ENCODE peak calls at places on chromosome 3, in four cellular contexts. One of them, this sample, is unnamed. For H3K9me3, the result is how much of the 10 kb centered on the place peaks cover.

GRCh38 chr3:197028711-197029510 is 706 bp downstream of the MELTF start:
- DNase-seq in astrocyte: no peak
- DNase-seq in cardiac muscle cell: peak
- DNase-seq in heart right ventricle: no peak
- DNase-seq in this sample: no peak

GRCh38 chr3:111763968-111764367 is 95.1 kb upstream of the PHLDB2 start:
- DNase-seq in astrocyte: peak
- DNase-seq in heart right ventricle: no peak
- DNase-seq in cardiac muscle cell: peak
- DNase-seq in this sample: no peak

GRCh38 chr3:16448691-16449090 is 64.8 kb downstream of the RFTN1 start:
- DNase-seq in astrocyte: peak
- DNase-seq in heart right ventricle: peak
- DNase-seq in cardiac muscle cell: peak
- DNase-seq in this sample: peak

GRCh38 chr3:169133178-169134161 is 530.0 kb downstream of the MECOM start:
- DNase-seq in heart right ventricle: no peak
- DNase-seq in astrocyte: no peak
- DNase-seq in cardiac muscle cell: peak
- DNase-seq in this sample: no peak

GRCh38 chr3:113606539-113607218 is 74.3 kb downstream of the SIDT1 start:
- DNase-seq in astrocyte: no peak
- DNase-seq in heart right ventricle: no peak
- DNase-seq in cardiac muscle cell: no peak
- DNase-seq in this sample: no peak

GRCh38 chr3:33799202-33799551 is 747 bp downstream of the PDCD6IP start:
- DNase-seq in astrocyte: no peak
- DNase-seq in cardiac muscle cell: no peak
- DNase-seq in heart right ventricle: no peak
- DNase-seq in this sample: no peak

GRCh38 chr3:122353901-122354401 is 28.9 kb downstream of the CSTA start:
- DNase-seq in cardiac muscle cell: no peak
- DNase-seq in astrocyte: no peak
- DNase-seq in heart right ventricle: no peak
- DNase-seq in this sample: no peak

GRCh38 chr3:153130312-153130977 is 31.6 kb upstream of the RAP2B start:
- DNase-seq in astrocyte: peak
- DNase-seq in cardiac muscle cell: peak
- DNase-seq in heart right ventricle: no peak
- DNase-seq in this sample: no peak

GRCh38 chr3:165641569-165642310 is 195.5 kb downstream of the BCHE start:
- DNase-seq in astrocyte: no peak
- DNase-seq in heart right ventricle: no peak
- DNase-seq in cardiac muscle cell: no peak
- DNase-seq in this sample: no peak

GRCh38 chr3:51942603-51943450 is 664 bp downstream of the PARP3 start:
- DNase-seq in cardiac muscle cell: peak
- DNase-seq in heart right ventricle: peak
- DNase-seq in astrocyte: peak
- DNase-seq in this sample: peak

DNA sequence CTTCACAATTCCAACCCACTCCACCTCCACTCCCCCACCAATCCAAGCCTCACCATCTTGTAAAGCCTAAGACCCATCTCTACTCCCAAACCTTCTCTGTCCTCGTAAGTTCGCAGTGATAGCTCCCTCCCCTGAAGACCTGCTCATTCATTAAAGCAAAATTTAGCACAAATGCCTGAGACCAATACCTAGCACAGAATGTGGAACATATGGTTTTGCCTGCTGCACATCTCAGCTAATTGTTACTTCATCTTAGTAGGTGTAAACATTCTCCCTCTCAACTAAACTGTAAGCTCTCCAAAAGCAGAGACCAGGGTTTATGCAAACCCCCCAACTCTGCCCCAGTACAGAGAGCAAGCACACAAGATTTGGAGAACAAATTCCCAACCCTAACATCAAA is 20.5 kb downstream of the DCLK3 start:
- DNase-seq in cardiac muscle cell: no peak
- DNase-seq in heart right ventricle: no peak
- DNase-seq in astrocyte: no peak
- DNase-seq in this sample: no peak
- H3K9me3 ChIP-seq in cardiac muscle cell: under half
- H3K9me3 ChIP-seq in heart right ventricle: under half
- H3K9me3 ChIP-seq in astrocyte: under half
- H3K9me3 ChIP-seq in this sample: under half

GRCh38 chr3:48652923-48653715 is 9.6 kb downstream of the CELSR3 start:
- DNase-seq in cardiac muscle cell: no peak
- DNase-seq in heart right ventricle: no peak
- DNase-seq in astrocyte: no peak
- DNase-seq in this sample: no peak

GRCh38 chr3:48656841-48657281 is 5.8 kb downstream of the CELSR3 start:
- DNase-seq in heart right ventricle: no peak
- DNase-seq in astrocyte: no peak
- DNase-seq in cardiac muscle cell: no peak
- DNase-seq in this sample: no peak

GRCh38 chr3:48656061-48656840 is 6.4 kb downstream of the CELSR3 start:
- DNase-seq in astrocyte: peak
- DNase-seq in heart right ventricle: peak
- DNase-seq in cardiac muscle cell: peak
- DNase-seq in this sample: peak

GRCh38 chr3:48655586-48655985 is 7.1 kb downstream of the CELSR3 start:
- DNase-seq in heart right ventricle: no peak
- DNase-seq in cardiac muscle cell: no peak
- DNase-seq in astrocyte: no peak
- DNase-seq in this sample: no peak

DNA sequence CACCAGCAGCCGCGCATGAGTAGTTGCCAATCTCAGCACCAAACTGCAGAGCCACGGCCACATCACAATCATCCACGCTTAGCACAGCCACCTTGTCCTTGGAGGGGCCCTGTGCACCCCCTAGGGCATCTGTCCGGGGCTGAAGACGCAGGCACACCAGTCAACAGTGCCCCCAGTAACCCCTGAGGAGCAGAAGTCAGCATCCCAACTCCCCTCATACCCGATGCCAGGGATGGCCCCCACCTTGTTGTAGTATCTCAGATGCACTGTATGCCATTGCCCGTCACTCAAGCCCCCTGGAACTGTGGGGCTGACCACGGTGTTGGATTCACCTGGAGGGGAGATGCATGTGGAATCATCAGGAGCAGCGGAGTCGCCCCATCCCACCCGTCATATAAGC is 7.6 kb downstream of the CELSR3 start:
- DNase-seq in cardiac muscle cell: no peak
- DNase-seq in astrocyte: no peak
- DNase-seq in heart right ventricle: no peak
- DNase-seq in this sample: no peak
- H3K4me3 ChIP-seq in cardiac muscle cell: no peak
- H3K4me3 ChIP-seq in astrocyte: no peak
- H3K4me3 ChIP-seq in heart right ventricle: no peak
- H3K4me3 ChIP-seq in this sample: no peak

DNA sequence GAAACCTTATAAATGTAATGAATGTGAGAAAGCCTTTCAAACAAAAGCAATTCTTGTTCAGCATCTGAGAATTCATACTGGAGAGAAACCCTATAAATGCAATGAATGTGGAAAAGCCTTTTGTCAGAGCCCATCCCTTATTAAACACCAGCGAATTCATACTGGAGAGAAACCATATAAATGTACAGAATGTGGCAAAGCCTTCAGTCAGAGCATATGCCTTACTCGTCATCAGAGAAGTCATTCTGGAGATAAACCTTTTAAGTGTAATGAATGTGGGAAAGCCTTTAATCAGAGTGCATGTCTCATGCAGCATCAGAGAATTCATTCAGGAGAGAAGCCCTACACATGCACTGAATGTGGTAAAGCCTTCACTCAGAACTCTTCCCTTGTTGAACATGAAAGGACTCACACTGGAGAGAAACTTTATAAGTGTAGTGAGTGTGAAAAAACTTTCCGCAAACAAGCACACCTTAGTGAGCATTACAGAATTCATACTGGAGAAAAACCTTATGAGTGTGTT is 5.3 kb downstream of the ZNF501 start:
- DNase-seq in cardiac muscle cell: no peak
- DNase-seq in heart right ventricle: no peak
- DNase-seq in astrocyte: no peak
- DNase-seq in this sample: no peak
- H3K9me3 ChIP-seq in cardiac muscle cell: under half
- H3K9me3 ChIP-seq in heart right ventricle: half or more
- H3K9me3 ChIP-seq in astrocyte: under half
- H3K9me3 ChIP-seq in this sample: under half

GRCh38 chr3:187941848-187942194 is 196.6 kb upstream of the BCL6 start:
- DNase-seq in astrocyte: no peak
- DNase-seq in heart right ventricle: no peak
- DNase-seq in cardiac muscle cell: no peak
- DNase-seq in this sample: no peak
- H3K4me3 ChIP-seq in astrocyte: no peak
- H3K4me3 ChIP-seq in heart right ventricle: no peak
- H3K4me3 ChIP-seq in cardiac muscle cell: no peak
- H3K4me3 ChIP-seq in this sample: no peak